ENCODE peak calls at places on chromosomes 11 and 22, in five cellular contexts. X is cardiac fibroblast; C is A172; F is stimulated activated CD8-positive, alpha-beta memory T cell treated with anti-CD3 and anti-CD28 coated beads, Interleukin-7, amount 100 ng/mL, for 1 hour; B is HEK293T. K is an unnamed sample.
A peak's percentile ranks its signal among the peaks of the same experiment; 100 is the strongest.

GRCh38 chr11:14451825-14452224 is 47.8 kb downstream of the COPB1 start:
- DNase-seq in X (no peak), C (no peak), F (no peak), B (no peak), K (no peak)

GRCh38 chr11:10725114-10725906 is 25.7 kb upstream of the CTR9 start:
- DNase-seq in X (peak; percentile 54), C (peak; percentile 89), F (no peak), B (no peak), K (no peak)

GRCh38 chr11:17476317-17477083 is at the start of gene ABCC8:
- DNase-seq in X (no peak), C (no peak), F (no peak), B (peak; percentile 74), K (no peak)

GRCh38 chr22:28942801-28943500 is 59.6 kb downstream of the ZNRF3 start:
- DNase-seq in X (no peak), C (no peak), F (no peak), B (no peak), K (no peak)

GRCh38 chr11:119084663-119085522 is at the start of gene HMBS:
- DNase-seq in X (peak; percentile 96), C (peak; percentile 87), F (peak; percentile 82), B (peak; percentile 90), K (peak; percentile 79)

GRCh38 chr11:101126551-101127347 is 2.9 kb downstream of the PGR start:
- DNase-seq in X (peak; percentile 28), C (no peak), F (no peak), B (no peak), K (no peak)

GRCh38 chr11:72439455-72439854 is 5.1 kb upstream of the CLPB start:
- DNase-seq in X (peak; percentile 79), C (peak; percentile 32), F (no peak), B (no peak), K (no peak)

GRCh38 chr11:19419813-19420212 is 179.1 kb upstream of the E2F8 start:
- DNase-seq in X (peak; percentile 52), C (no peak), F (no peak), B (no peak), K (no peak)

GRCh38 chr22:24424001-24424900 is 3.1 kb upstream of the ADORA2A start:
- DNase-seq in X (no peak), C (no peak), F (no peak), B (peak; percentile 61), K (peak; percentile 61)

GRCh38 chr22:27820896-27821866 is 19.6 kb upstream of the MN1 start:
- DNase-seq in X (peak; percentile 24), C (no peak), F (no peak), B (no peak), K (no peak)

GRCh38 chr11:2531987-2532703 is 87.3 kb downstream of the KCNQ1 start:
- DNase-seq in X (no peak), C (no peak), F (no peak), B (no peak), K (no peak)

GRCh38 chr11:45141171-45141570 is 5.3 kb upstream of the PRDM11 start:
- DNase-seq in X (no peak), C (no peak), F (no peak), B (no peak), K (no peak)

GRCh38 chr11:134521001-134521400 is 109.0 kb upstream of the B3GAT1 start:
- DNase-seq in X (no peak), C (no peak), F (no peak), B (no peak), K (no peak)

GRCh38 chr11:61888043-61888442 is 3.3 kb downstream of the FADS3 start:
- DNase-seq in X (peak; percentile 95), C (peak; percentile 96), F (no peak), B (no peak), K (no peak)

K was measured in HuH-7.5.